ENCODE peak calls at places on chromosomes 2 and 18, in seven cellular contexts. L is mesenchymal stem cell, K is cardiac muscle cell, C is adrenal gland, B is heart left ventricle, J is left lung, D is astrocyte. O is an unnamed sample.

GRCh38 chr2:71849603-71850305 is 297.9 kb downstream of the CYP26B1 start:
- DNase-seq in D (no peak), J (no peak), B (no peak), L (no peak), K (no peak), C (no peak), O (no peak)

GRCh38 chr18:2672410-2672809 is 16.9 kb downstream of the SMCHD1 start:
- DNase-seq in J (no peak), L (no peak), C (no peak), B (no peak), D (no peak), K (no peak), O (no peak)

GRCh38 chr2:172643142-172643541 is 87.3 kb downstream of the PDK1 start:
- DNase-seq in L (no peak), K (no peak), J (no peak), D (peak; percentile 52), B (no peak), C (no peak), O (no peak)

GRCh38 chr2:161414385-161415040 is 1.6 kb upstream of the TBR1 start:
- DNase-seq in L (peak; percentile 51), K (peak; percentile 67), C (no peak), D (peak; percentile 20), J (peak; percentile 81), B (no peak), O (peak; percentile 72)

GRCh38 chr18:12837747-12838146 is 46.3 kb downstream of the PTPN2 start:
- DNase-seq in D (peak; percentile 24), L (peak; percentile 56), K (no peak), C (no peak), B (no peak), J (no peak), O (no peak)

GRCh38 chr2:133377599-133377998 is 190.7 kb downstream of the NCKAP5 start:
- DNase-seq in L (no peak), K (no peak), J (no peak), D (no peak), C (no peak), B (no peak), O (no peak)

GRCh38 chr18:48867978-48868377 is 82.8 kb downstream of the SMAD7 start:
- DNase-seq in L (no peak), D (no peak), C (no peak), B (no peak), K (no peak), J (no peak), O (no peak)

GRCh38 chr2:119753041-119753929 is 6.4 kb upstream of the PTPN4 start:
- DNase-seq in D (no peak), C (peak; percentile 36), K (peak; percentile 48), J (no peak), B (no peak), L (peak; percentile 54), O (no peak)

GRCh38 chr18:48656176-48656575 is 117.3 kb downstream of the CTIF start:
- DNase-seq in K (no peak), C (no peak), L (no peak), B (no peak), D (no peak), J (no peak), O (no peak)

GRCh38 chr18:9495465-9495864 is 20.2 kb downstream of the RALBP1 start:
- DNase-seq in C (no peak), L (no peak), K (no peak), D (no peak), J (no peak), B (no peak), O (no peak)

GRCh38 chr2:221203138-221203537 is 369.0 kb downstream of the EPHA4 start:
- DNase-seq in J (no peak), K (no peak), B (no peak), L (no peak), C (no peak), D (no peak), O (no peak)

GRCh38 chr18:79988925-79989361 is 580 bp upstream of the TXNL4A start:
- DNase-seq in D (peak; percentile 44), B (no peak), K (peak; percentile 60), J (no peak), C (peak; percentile 59), L (peak; percentile 66), O (no peak)

GRCh38 chr2:226656367-226656766 is 143.3 kb downstream of the IRS1 start:
- DNase-seq in L (peak; percentile 83), K (no peak), D (peak; percentile 55), J (no peak), C (no peak), B (no peak), O (no peak)

GRCh38 chr2:84854835-84855234 is 26.0 kb downstream of the TRABD2A start:
- DNase-seq in K (no peak), D (no peak), C (no peak), J (no peak), L (no peak), B (no peak), O (no peak)

GRCh38 chr2:206274434-206275273 is at the start of gene ZDBF2:
- DNase-seq in L (peak; percentile 78), J (peak; percentile 87), B (peak; percentile 39), C (peak; percentile 37), D (peak; percentile 71), K (peak; percentile 82), O (peak; percentile 73)

GRCh38 chr2:133054297-133054696 is 384.3 kb upstream of the LYPD1 start:
- DNase-seq in C (no peak), L (no peak), J (no peak), K (no peak), D (peak; percentile 84), B (no peak), O (no peak)

GRCh38 chr2:30048636-30049175 is 98.1 kb upstream of the YPEL5 start:
- DNase-seq in C (no peak), D (no peak), K (no peak), J (no peak), L (no peak), B (no peak), O (no peak)

GRCh38 chr2:105180491-105180972 is 61.0 kb upstream of the GPR45 start:
- DNase-seq in K (no peak), B (no peak), D (no peak), L (no peak), C (no peak), J (no peak), O (no peak)

GRCh38 chr18:41906528-41907256 is 48.3 kb upstream of the PIK3C3 start:
- DNase-seq in C (no peak), K (peak; percentile 54), B (no peak), L (peak; percentile 52), J (no peak), D (peak; percentile 68), O (no peak)

GRCh38 chr2:102185347-102185746 is 1.5 kb upstream of the IL1RL2 start:
- DNase-seq in J (no peak), K (no peak), L (no peak), B (no peak), C (no peak), D (no peak), O (no peak)

GRCh38 chr18:47036298-47036874 is 965 bp upstream of the ELOA2 start:
- DNase-seq in K (peak; percentile 25), C (peak; percentile 44), D (peak; percentile 4), L (peak; percentile 42), B (no peak), J (no peak), O (no peak)

GRCh38 chr2:44949329-44950151 is 8.0 kb downstream of the SIX3 start:
- DNase-seq in J (peak; percentile 64), K (peak; percentile 82), B (no peak), C (no peak), D (peak; percentile 66), L (peak; percentile 30), O (no peak)

GRCh38 chr18:54181856-54182612 is 42.4 kb downstream of the MBD2 start:
- DNase-seq in K (no peak), C (no peak), J (no peak), L (peak; percentile 59), B (no peak), D (peak; percentile 16), O (no peak)

GRCh38 chr18:63162271-63163014 is 157.1 kb downstream of the BCL2 start:
- DNase-seq in L (peak; percentile 48), D (peak; percentile 29), K (no peak), C (no peak), B (no peak), J (no peak), O (no peak)

GRCh38 chr18:65975536-65975935 is 224.7 kb downstream of the CDH7 start:
- DNase-seq in B (no peak), C (no peak), D (no peak), L (no peak), K (no peak), J (no peak), O (no peak)

GRCh38 chr2:9189901-9190300 is 16.7 kb upstream of the ASAP2 start:
- DNase-seq in B (no peak), D (no peak), L (no peak), J (no peak), K (no peak), C (peak; percentile 9), O (no peak)

GRCh38 chr2:210558708-210559107 is 2.3 kb downstream of the CPS1 start:
- DNase-seq in D (no peak), J (no peak), K (peak; percentile 46), B (no peak), L (no peak), C (no peak), O (no peak)

GRCh38 chr18:76391038-76391437 is 104.0 kb downstream of the ZNF516 start:
- DNase-seq in K (no peak), D (no peak), J (no peak), B (no peak), L (no peak), C (no peak), O (no peak)

GRCh38 chr2:201643216-201643651 is at the start of gene TMEM237:
- DNase-seq in D (peak; percentile 25), C (peak; percentile 49), B (peak; percentile 59), J (peak; percentile 83), K (peak; percentile 78), L (no peak), O (peak; percentile 63)

DNA sequence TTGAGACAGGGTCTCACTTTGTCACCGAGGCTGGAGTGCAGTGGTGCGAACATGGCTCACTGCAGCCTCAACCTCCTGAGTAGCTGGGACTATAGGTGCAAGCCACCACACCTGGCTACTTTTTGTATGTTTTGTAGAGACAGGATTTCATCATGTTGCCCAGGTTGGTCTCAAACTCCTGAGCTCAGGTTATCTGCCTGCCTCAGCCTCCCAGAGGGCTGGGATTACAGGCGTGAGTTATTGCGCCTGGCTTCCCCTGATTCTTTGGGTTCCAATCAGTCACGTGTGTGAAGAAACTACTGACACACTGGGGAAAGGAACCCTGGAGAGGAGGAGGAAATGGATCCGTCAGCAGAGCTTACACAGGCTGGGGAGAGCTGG is 22.3 kb upstream of the RAB10 start:
- DNase-seq in C (no peak), L (no peak), D (no peak), J (no peak), K (no peak), B (no peak), O (no peak)
- H3K27ac ChIP-seq in C (peak overlapping the region; percentile 35), L (peak overlapping the region; percentile 34), D (no peak overlapping the region), J (peak overlapping the region; percentile 74), K (no peak overlapping the region), B (no peak overlapping the region), O (no peak overlapping the region)

GRCh38 chr18:35278969-35279368 is 11.1 kb downstream of the ZSCAN30 start:
- DNase-seq in J (no peak), K (no peak), D (no peak), L (no peak), C (no peak), B (no peak), O (no peak)
- H3K9me3 ChIP-seq in J (peaks cover 7% of the 10 kb centered on the region), K (no peaks in the 10 kb centered on the region), D (peaks cover 5% of the 10 kb centered on the region), L (peaks cover 84% of the 10 kb centered on the region), C (no peaks in the 10 kb centered on the region), B (no peaks in the 10 kb centered on the region), O (peaks cover 7% of the 10 kb centered on the region)

GRCh38 chr2:65374555-65374954 is 57.8 kb downstream of the SPRED2 start:
- DNase-seq in C (no peak), B (no peak), J (no peak), D (no peak), K (no peak), L (no peak), O (no peak)
- H3K4me1 ChIP-seq in C (no peaks in the 10 kb centered on the region), B (peaks cover 67% of the 10 kb centered on the region), J (peaks cover 8% of the 10 kb centered on the region), D (peaks cover 27% of the 10 kb centered on the region), K (peaks cover 20% of the 10 kb centered on the region), L (peaks cover 16% of the 10 kb centered on the region), O (peaks cover 41% of the 10 kb centered on the region)

GRCh38 chr2:157897106-157897971 is 21.2 kb upstream of the ACVR1 start:
- DNase-seq in K (no peak), D (no peak), J (no peak), L (no peak), B (no peak), C (no peak), O (no peak)
- H3K27ac ChIP-seq in K (no peak overlapping the region), D (no peak overlapping the region), J (peak overlapping the region; percentile 23), L (no peak overlapping the region), B (no peak overlapping the region), C (no peak overlapping the region), O (no peak overlapping the region)